ENCODE peak calls at places on chromosomes 7 and 10, in five cellular contexts. Z, V, I, B and N are unnamed samples.

GRCh38 chr7:50502001-50502684 is 52.0 kb upstream of the FIGNL1 start:
- DNase-seq in B (no peak), I (peak), V (no peak), Z (peak), N (peak)

GRCh38 chr7:94971051-94971867 is 63.9 kb downstream of the PPP1R9A start:
- DNase-seq in Z (peak), B (no peak), I (no peak), V (no peak), N (no peak)

GRCh38 chr10:31359979-31360378 is 41.0 kb downstream of the ZEB1 start:
- DNase-seq in I (no peak), Z (no peak), V (no peak), B (no peak), N (no peak)

GRCh38 chr7:96303105-96303685 is 18.7 kb downstream of the SLC25A13 start:
- DNase-seq in B (no peak), V (peak), Z (peak), I (peak), N (peak)

GRCh38 chr10:132697568-132698200 is 88.3 kb downstream of the NKX6-2 start:
- DNase-seq in I (no peak), Z (no peak), B (no peak), V (no peak), N (no peak)

GRCh38 chr7:76292206-76292573 is 10.3 kb upstream of the HSPB1 start:
- DNase-seq in I (no peak), Z (peak), B (no peak), V (no peak), N (peak)

GRCh38 chr7:5423272-5423843 is at the start of gene TNRC18:
- DNase-seq in B (no peak), I (peak), Z (no peak), V (peak), N (no peak)

GRCh38 chr10:80612261-80612660 is 74.6 kb downstream of the SH2D4B start:
- DNase-seq in B (no peak), V (peak), Z (no peak), I (no peak), N (peak)

GRCh38 chr10:70267161-70267933 is 16.5 kb downstream of the NPFFR1 start:
- DNase-seq in B (peak), I (peak), V (no peak), Z (peak), N (peak)

GRCh38 chr10:33180390-33180789 is 154.1 kb downstream of the NRP1 start:
- DNase-seq in B (no peak), I (no peak), V (no peak), Z (no peak), N (no peak)

GRCh38 chr10:33179056-33179455 is 155.4 kb downstream of the NRP1 start:
- DNase-seq in I (no peak), B (no peak), V (no peak), Z (no peak), N (no peak)

GRCh38 chr10:33174674-33175073 is 159.8 kb downstream of the NRP1 start:
- DNase-seq in V (no peak), Z (no peak), B (no peak), I (no peak), N (no peak)

GRCh38 chr10:33183658-33184057 is 150.8 kb downstream of the NRP1 start:
- DNase-seq in B (no peak), V (no peak), Z (no peak), I (no peak), N (peak)

GRCh38 chr10:33178026-33178755 is 156.3 kb downstream of the NRP1 start:
- DNase-seq in V (no peak), I (no peak), Z (no peak), B (no peak), N (no peak)
- H3K4me3 ChIP-seq in V (no peak), I (no peak), Z (no peak), B (no peak), N (no peak)

GRCh38 chr7:47089068-47089417 is 492.9 kb downstream of the TNS3 start:
- DNase-seq in I (no peak), V (no peak), B (no peak), Z (no peak), N (no peak)
- TF ChIP-seq CTCF in I (no peak), V (peak), B (peak), Z (no peak), N (no peak)

GRCh38 chr10:128573236-128573800 is 447.1 kb upstream of the MKI67 start:
- DNase-seq in B (no peak), V (no peak), Z (no peak), I (no peak), N (no peak)
- H3K4me3 ChIP-seq in B (no peak), V (no peak), Z (no peak), I (no peak), N (no peak)

GRCh38 chr7:151518105-151518780 is 1.5 kb downstream of the RHEB start:
- DNase-seq in Z (peak), B (peak), V (peak), I (peak), N (peak)
- TF ChIP-seq CTCF in Z (no peak), B (no peak), V (no peak), I (no peak), N (peak)

DNA sequence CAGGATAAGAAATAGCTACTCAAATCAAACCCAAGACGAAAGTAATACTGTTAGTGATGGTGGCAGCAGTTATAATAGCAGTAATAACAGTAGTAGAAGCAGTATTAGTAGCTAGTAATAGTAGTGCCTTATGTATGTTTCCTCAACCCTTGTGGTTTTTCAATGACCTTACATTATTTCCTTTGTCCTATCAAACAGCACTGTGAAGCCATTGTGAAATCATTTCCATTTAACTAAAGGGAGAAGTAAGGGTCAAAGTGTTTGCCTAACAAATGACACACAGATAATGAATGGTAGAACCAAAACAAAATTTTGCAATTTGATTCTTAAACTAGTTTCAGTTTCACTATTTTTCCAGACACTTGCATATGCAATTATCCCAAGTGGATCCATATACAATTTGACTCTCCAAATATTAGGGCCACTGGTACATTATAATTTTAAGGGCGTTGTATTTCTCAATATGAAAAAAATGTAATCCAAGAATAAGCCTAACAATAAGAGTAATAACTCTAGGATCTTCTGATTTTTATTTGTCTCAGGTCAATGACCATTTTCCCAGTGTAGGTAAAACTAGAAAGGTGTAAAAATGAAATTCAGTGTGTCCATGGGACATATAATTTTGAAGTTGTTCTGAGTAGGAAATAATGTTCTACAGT is 33.7 kb upstream of the TMEM26 start:
- DNase-seq in V (no peak), B (no peak), Z (peak), I (no peak), N (peak)
- H3K4me3 ChIP-seq in V (no peak), B (no peak), Z (no peak), I (no peak), N (no peak)

DNA sequence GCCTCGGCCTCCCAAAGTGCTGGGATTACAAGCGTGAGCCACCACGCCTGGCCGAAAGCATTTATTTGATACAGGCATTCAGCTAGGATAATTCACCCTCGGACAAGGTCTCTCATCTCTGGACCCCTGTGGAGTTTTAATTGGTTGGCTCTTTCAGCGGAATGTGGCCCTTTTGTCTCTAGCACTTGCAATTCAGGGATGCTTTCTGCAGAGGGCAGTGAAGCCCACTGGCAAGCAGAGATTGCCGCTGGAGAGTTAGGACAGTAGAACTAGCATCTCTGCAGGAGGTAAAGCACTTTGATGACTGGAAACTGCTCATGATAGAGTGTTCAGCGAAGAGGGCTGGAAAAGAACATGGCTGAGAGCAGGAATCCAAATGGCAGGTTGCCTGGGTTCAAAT is 62.0 kb downstream of the SUFU start:
- DNase-seq in B (no peak), Z (no peak), V (no peak), I (no peak), N (no peak)
- TF ChIP-seq CTCF in B (no peak), Z (no peak), V (no peak), I (no peak), N (no peak)

GRCh38 chr7:151631968-151632749 is 112.5 kb upstream of the RHEB start:
- DNase-seq in I (peak), V (peak), Z (peak), B (peak), N (peak)

GRCh38 chr7:151628846-151629604 is 109.3 kb upstream of the RHEB start:
- DNase-seq in Z (no peak), I (no peak), B (no peak), V (no peak), N (no peak)

GRCh38 chr7:151631149-151631967 is 111.7 kb upstream of the RHEB start:
- DNase-seq in B (no peak), V (peak), Z (no peak), I (no peak), N (peak)

GRCh38 chr7:151629873-151630272 is 110.2 kb upstream of the RHEB start:
- DNase-seq in Z (no peak), I (no peak), V (no peak), B (no peak), N (no peak)

DNA sequence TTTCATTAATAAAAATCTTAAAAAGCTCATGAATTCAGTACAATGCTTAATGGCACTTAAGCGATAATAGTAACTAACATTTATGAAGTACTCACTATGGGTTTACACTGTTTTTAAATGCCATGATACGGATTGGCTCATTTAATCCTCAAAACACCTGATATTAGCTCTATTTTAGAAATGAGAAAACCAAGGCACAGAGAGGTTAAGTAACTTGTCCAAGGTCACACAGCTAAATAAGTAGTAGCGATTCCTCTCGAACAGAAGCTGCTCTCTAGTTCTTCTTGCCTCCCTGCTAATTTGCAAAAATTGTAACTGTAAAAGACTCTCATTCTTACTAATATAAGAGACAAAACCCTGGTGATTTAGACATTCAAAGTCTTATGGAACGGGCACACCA is 110.7 kb upstream of the RHEB start:
- DNase-seq in Z (no peak), B (no peak), I (no peak), V (no peak), N (no peak)
- H3K4me3 ChIP-seq in Z (peak), B (no peak), I (no peak), V (no peak), N (peak)

GRCh38 chr7:71267734-71268133 is 135.8 kb downstream of the GALNT17 start:
- DNase-seq in V (no peak), Z (no peak), I (no peak), B (no peak), N (no peak)
- TF ChIP-seq CTCF in V (no peak), Z (no peak), I (no peak), B (no peak), N (no peak)